ENCODE peak calls at places on chromosome 12, in five cellular contexts. M is NAMALWA, D is AG09319, C is posterior cingulate gyrus, Q is T-helper 9 cell. P is an unnamed sample.

GRCh38 chr12:104718581-104718980 is 239.5 kb downstream of the SLC41A2 start:
- DNase-seq in M (no peak), C (no peak), Q (no peak), D (no peak), P (no peak)

GRCh38 chr12:13436182-13436581 is 239.7 kb downstream of the EMP1 start:
- DNase-seq in C (no peak), D (no peak), M (no peak), Q (no peak), P (no peak)

GRCh38 chr12:117165342-117165741 is 24.9 kb downstream of the FBXO21 start:
- DNase-seq in Q (no peak), M (no peak), D (no peak), C (no peak), P (no peak)

GRCh38 chr12:27673285-27673684 is 23.0 kb upstream of the REP15 start:
- DNase-seq in D (no peak), Q (no peak), C (no peak), M (no peak), P (no peak)

GRCh38 chr12:19035552-19035951 is 94.0 kb upstream of the PLEKHA5 start:
- DNase-seq in M (no peak), C (no peak), D (peak), Q (no peak), P (no peak)

GRCh38 chr12:66188584-66189475 is at the start of gene IRAK3:
- DNase-seq in Q (no peak), D (no peak), C (peak), M (no peak), P (peak)

GRCh38 chr12:3205742-3206519 is 128.8 kb downstream of the TSPAN9 start:
- DNase-seq in D (no peak), C (no peak), M (no peak), Q (no peak), P (no peak)

GRCh38 chr12:128537668-128538067 is 270.7 kb downstream of the TMEM132C start:
- DNase-seq in M (no peak), C (no peak), D (no peak), Q (no peak), P (no peak)

GRCh38 chr12:20492251-20492728 is 124.0 kb downstream of the PDE3A start:
- DNase-seq in D (no peak), Q (no peak), M (peak), C (no peak), P (no peak)